ENCODE peak calls at places on chromosomes 11 and 22, in seven cellular contexts. C is stomach, S is left ventricle myocardium inferior, Y is sigmoid colon, W is neural progenitor cell, O is A549, R is testis. M is an unnamed sample.
A peak's percentile ranks its signal among the peaks of the same experiment; 100 is the strongest.

GRCh38 chr11:110720646-110721283 is 8.5 kb upstream of the ARHGAP20 start:
- DNase-seq in C (no peak), Y (no peak), O (no peak), S (no peak), R (no peak), W (no peak), M (no peak)

GRCh38 chr11:76226626-76227025 is 20.3 kb upstream of the WNT11 start:
- DNase-seq in O (no peak), C (no peak), Y (no peak), R (no peak), W (no peak), S (no peak), M (peak; percentile 15)

GRCh38 chr11:45881708-45882368 is 3.6 kb upstream of the MAPK8IP1 start:
- DNase-seq in Y (no peak), S (no peak), W (no peak), R (no peak), O (no peak), C (no peak), M (no peak)

GRCh38 chr11:62508336-62509058 is 38.1 kb downstream of the AHNAK start:
- DNase-seq in R (peak; percentile 80), Y (peak; percentile 96), O (peak; percentile 89), S (peak; percentile 84), C (peak; percentile 78), W (peak; percentile 87), M (peak; percentile 75)

GRCh38 chr22:20117656-20118571 is 888 bp upstream of the TRMT2A start:
- DNase-seq in O (no peak), C (no peak), W (peak; percentile 51), S (peak; percentile 30), Y (no peak), R (no peak), M (peak; percentile 63)

GRCh38 chr11:34650528-34650927 is 29.6 kb downstream of the EHF start:
- DNase-seq in R (no peak), O (no peak), W (no peak), Y (no peak), C (no peak), S (no peak), M (no peak)

GRCh38 chr22:22203048-22203971 is 41.3 kb upstream of the VPREB1 start:
- DNase-seq in S (no peak), Y (no peak), W (no peak), R (no peak), C (no peak), O (no peak), M (no peak)

GRCh38 chr11:125384825-125385224 is 111.2 kb downstream of the FEZ1 start:
- DNase-seq in S (no peak), C (no peak), O (no peak), Y (no peak), R (no peak), W (no peak), M (no peak)

GRCh38 chr11:120340529-120340928 is 4.3 kb downstream of the ARHGEF12 start:
- DNase-seq in O (no peak), Y (no peak), C (no peak), W (no peak), S (no peak), R (no peak), M (no peak)

GRCh38 chr11:134235399-134235798 is 10.9 kb downstream of the VPS26B start:
- DNase-seq in O (no peak), R (peak; percentile 62), Y (no peak), S (no peak), W (no peak), C (no peak), M (no peak)

GRCh38 chr11:44116433-44116832 is 21.0 kb downstream of the EXT2 start:
- DNase-seq in Y (no peak), R (no peak), C (no peak), W (no peak), S (no peak), O (no peak), M (no peak)

GRCh38 chr11:70751142-70751734 is 352.9 kb downstream of the CTTN start:
- DNase-seq in Y (no peak), O (no peak), C (no peak), S (no peak), R (no peak), W (no peak), M (no peak)

GRCh38 chr11:94493443-94494199 is at the start of the genes ANKRD49 and MRE11:
- DNase-seq in O (peak; percentile 63), Y (peak; percentile 99), W (peak; percentile 98), C (peak; percentile 98), S (peak; percentile 97), R (peak; percentile 99), M (peak; percentile 98)

GRCh38 chr11:128868851-128869671 is 2.0 kb upstream of the KCNJ1 start:
- DNase-seq in O (no peak), S (no peak), C (no peak), W (no peak), R (no peak), Y (no peak), M (no peak)

GRCh38 chr11:2088284-2088683 is 50.9 kb downstream of the IGF2 start:
- DNase-seq in R (peak; percentile 14), W (no peak), C (peak; percentile 22), Y (peak; percentile 4), S (no peak), O (no peak), M (no peak)

GRCh38 chr11:15493921-15494630 is 379.4 kb downstream of the INSC start:
- DNase-seq in S (no peak), Y (no peak), C (peak; percentile 26), R (no peak), O (no peak), W (no peak), M (no peak)

GRCh38 chr11:73227571-73228211 is 9.6 kb downstream of the P2RY2 start:
- DNase-seq in Y (peak; percentile 44), S (no peak), R (no peak), C (peak; percentile 87), W (no peak), O (no peak), M (peak; percentile 32)

DNA sequence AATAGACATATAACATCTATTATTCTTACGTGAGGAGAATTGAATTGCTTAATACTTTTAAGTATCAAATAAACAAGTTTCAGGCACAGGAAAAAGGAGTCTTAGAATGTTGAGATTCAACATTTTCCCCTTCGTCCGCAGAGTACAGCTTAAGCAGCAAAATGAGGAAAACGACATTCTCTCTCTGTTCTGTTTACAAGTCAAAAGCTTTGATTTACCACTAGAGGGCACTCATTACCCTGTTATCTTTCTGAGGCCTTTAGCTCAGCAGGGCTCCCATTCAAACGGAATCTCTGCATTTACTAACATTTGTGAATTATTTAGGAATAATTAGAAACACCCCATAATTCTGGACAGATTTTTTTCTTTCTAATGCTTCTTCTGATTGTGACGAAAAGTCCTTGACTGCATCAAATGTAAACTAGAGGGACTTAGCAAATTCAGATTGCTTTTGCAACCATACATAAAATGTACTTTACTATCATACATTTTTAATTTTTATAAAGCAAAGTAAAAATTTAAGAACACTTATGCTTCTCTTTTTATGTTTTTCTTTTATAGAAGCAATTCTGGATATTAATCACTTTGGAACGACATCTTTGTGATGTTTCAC is 75.0 kb downstream of the JRKL start:
- DNase-seq in R (no peak), Y (no peak), S (no peak), C (no peak), W (peak; percentile 87), O (peak; percentile 70), M (no peak)
- H3K4me3 ChIP-seq in R (no peak overlapping the region), Y (no peak overlapping the region), S (peak overlapping the region; percentile 57), C (no peak overlapping the region), W (no peak overlapping the region), O (no peak overlapping the region), M (no peak overlapping the region)

DNA sequence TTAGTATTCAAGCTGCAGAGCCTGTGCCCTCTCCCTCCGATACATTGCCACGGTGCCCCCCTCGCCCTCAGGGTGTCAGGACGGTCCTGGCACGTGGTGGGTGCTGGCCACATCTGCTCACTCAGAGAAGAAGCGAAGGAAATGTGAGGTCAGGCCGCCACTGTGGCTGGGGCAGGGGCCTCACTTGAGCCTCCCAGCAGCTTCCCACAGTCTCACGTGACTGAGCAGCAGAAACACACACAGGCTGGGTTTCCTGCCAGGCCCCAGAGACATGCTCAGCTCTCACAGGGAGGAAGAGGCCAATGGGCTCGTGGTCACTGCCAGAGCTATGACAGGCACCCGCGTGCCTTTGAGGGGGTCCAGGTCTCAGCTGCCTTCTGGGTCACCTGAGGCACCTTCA is 37.9 kb upstream of the PRR5 start:
- DNase-seq in S (peak; percentile 69), R (peak; percentile 78), W (no peak), Y (peak; percentile 81), O (no peak), C (peak; percentile 51), M (peak; percentile 79)
- H3K27ac ChIP-seq in S (peak overlapping the region; percentile 48), R (no peak overlapping the region), W (no peak overlapping the region), Y (peak overlapping the region; percentile 33), O (no peak overlapping the region), C (peak overlapping the region; percentile 59), M (no peak overlapping the region)

DNA sequence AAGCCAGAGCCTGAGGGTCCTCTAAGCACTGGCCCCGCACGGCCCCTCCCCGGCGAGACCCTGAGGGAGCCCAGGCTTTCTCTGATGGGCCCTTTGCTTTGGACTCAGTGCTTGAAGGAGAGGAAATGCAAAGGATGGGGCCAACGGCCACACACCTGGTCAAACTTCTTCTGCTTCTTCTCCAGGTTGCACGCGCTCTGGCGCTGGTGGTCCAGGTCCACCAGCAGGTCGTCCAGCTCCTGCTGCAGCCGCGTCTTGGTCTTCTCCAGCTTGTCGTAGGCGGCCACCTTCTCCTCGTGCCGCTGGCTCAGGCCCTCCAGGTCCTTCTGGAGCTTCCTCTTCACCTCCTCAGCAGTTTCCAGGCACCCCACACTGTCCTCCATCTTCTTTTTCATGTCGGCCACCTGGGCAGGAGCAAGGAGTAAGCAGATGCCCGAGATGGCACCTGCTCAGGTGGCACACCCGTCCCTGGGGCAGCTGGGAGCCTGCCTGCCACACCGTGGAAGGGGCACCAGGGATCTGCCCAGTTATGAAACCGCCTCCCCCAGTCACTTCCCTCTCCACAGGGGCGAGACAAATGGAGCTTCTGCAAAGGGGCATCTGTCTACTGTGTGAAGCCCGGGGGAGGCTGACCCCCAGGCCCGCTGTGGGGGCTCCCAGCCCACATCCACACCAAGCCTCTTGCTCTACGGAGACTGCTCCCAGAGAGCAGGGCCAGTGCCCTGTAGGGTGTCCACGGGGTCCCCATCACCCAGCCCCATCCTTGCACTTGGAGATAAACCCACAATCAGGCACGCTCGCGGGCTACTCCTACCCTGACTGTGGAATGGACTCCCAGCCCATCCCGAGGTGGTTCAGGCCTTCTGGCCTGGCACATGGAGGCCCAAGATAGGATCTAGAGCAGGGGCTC is 39.2 kb downstream of the APOL1 start:
- DNase-seq in C (no peak), S (peak; percentile 15), Y (peak; percentile 67), R (no peak), O (no peak), W (no peak), M (no peak)
- H3K9me3 ChIP-seq in C (no peaks in the 10 kb centered on the region), S (no peaks in the 10 kb centered on the region), Y (no peaks in the 10 kb centered on the region), R (no peaks in the 10 kb centered on the region), O (no peaks in the 10 kb centered on the region), W (no peaks in the 10 kb centered on the region), M (no peaks in the 10 kb centered on the region)

DNA sequence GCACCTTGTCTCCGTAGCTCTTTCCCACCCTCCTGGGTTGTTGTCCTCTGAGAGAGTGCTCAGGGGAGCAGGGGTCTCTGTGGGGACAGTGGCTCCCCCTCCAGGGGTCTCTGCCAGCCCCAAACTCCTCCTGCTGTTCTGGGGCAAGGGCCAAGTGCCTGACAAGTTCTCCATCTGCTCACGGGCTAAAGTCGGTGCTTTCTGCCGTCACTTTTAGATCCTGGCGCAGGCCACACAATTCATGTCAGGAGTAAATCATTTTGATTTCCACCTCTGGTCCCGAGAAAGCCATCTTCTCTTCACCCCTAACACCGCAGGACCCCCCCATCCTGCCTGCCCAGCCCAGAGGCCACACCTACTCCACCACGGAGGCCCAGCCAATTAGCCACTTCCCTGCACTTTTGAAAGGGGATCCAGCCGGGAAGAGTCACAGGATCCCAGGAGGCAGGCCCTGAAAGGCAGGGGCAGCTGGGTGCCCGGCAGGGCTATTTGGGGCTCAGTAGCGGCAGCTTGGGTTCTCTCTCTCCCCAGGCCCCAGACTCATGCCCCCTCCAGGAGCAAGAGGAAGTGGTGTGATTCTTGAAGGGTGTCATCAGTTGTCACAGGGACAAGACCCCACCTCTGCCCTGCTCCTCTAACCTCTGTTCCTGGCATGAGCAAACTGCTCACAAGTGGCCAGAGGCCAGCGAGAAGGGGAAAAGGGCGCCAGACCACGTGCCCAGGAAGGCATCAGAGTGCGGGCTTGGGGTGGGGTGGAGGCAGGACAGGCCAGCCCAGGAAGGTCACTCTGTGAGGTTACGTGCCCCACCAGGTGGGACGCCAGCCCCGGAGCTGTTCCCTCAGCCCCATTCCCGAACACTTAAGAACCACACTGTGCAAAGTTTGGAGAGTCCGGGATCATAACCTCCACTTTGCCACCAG is 1.3 kb downstream of the MACROD1 start:
- DNase-seq in O (no peak), C (peak; percentile 35), W (peak; percentile 61), S (peak; percentile 65), Y (no peak), R (no peak), M (peak; percentile 69)
- H3K4me3 ChIP-seq in O (peak overlapping the region; percentile 81), C (peak overlapping the region; percentile 81), W (peak overlapping the region; percentile 60), S (peak overlapping the region; percentile 90), Y (peak overlapping the region; percentile 65), R (peak overlapping the region; percentile 67), M (peak overlapping the region; percentile 87)